ENCODE peak calls at places on chromosomes 2 and 18, in nine cellular contexts. G is aorta; T is stimulated activated CD4-positive, alpha-beta T cell treated with anti-CD3 and anti-CD28 coated beads, Interleukin-15, amount 100 ng/mL, for 24 hours; X is ELR; R is right cardiac atrium; J is posterior cingulate gyrus; E is stimulated activated CD8-positive, alpha-beta memory T cell treated with anti-CD3 and anti-CD28 coated beads, Interleukin-15, amount 100 ng/mL, for 4 hours; L is mesendoderm; M is AML-193. O is an unnamed sample.

GRCh38 chr2:23673830-23674679 is 252.9 kb downstream of the ATAD2B start:
- DNase-seq in G (no peak), E (no peak), M (no peak), J (no peak), T (no peak), L (peak), X (peak), R (no peak), O (no peak)

GRCh38 chr18:6836331-6836730 is 106.8 kb downstream of the ARHGAP28 start:
- DNase-seq in R (no peak), E (no peak), L (no peak), J (no peak), G (no peak), X (no peak), M (no peak), T (no peak), O (no peak)

GRCh38 chr18:48797841-48798255 is 152.9 kb downstream of the SMAD7 start:
- DNase-seq in T (no peak), L (peak), J (no peak), G (peak), R (peak), E (no peak), M (no peak), X (no peak), O (no peak)

GRCh38 chr18:25247725-25248124 is 104.2 kb downstream of the ZNF521 start:
- DNase-seq in J (no peak), X (peak), M (no peak), E (no peak), R (no peak), T (no peak), L (no peak), G (no peak), O (no peak)

GRCh38 chr2:168422584-168422983 is 33.5 kb upstream of the CERS6 start:
- DNase-seq in J (no peak), E (no peak), T (no peak), M (no peak), R (no peak), L (no peak), G (no peak), X (peak), O (no peak)

GRCh38 chr2:127887452-127888219 is 1.9 kb upstream of the AMMECR1L start:
- DNase-seq in J (no peak), M (no peak), G (no peak), E (no peak), T (no peak), L (no peak), X (no peak), R (no peak), O (no peak)

GRCh38 chr2:28193552-28194383 is 198.9 kb upstream of the FOSL2 start:
- DNase-seq in L (peak), J (no peak), G (no peak), R (no peak), X (peak), T (no peak), E (no peak), M (no peak), O (no peak)

GRCh38 chr2:212686285-212686895 is 147.8 kb upstream of the ERBB4 start:
- DNase-seq in R (peak), J (peak), X (peak), L (peak), G (peak), E (peak), T (peak), M (peak), O (peak)

GRCh38 chr18:74949611-74950010 is 259.3 kb downstream of the PTGR3 start:
- DNase-seq in M (no peak), T (no peak), E (no peak), J (no peak), X (peak), G (no peak), R (no peak), L (no peak), O (no peak)

GRCh38 chr2:31517442-31518203 is 63.1 kb downstream of the SRD5A2 start:
- DNase-seq in E (no peak), M (no peak), L (peak), R (no peak), G (no peak), J (no peak), T (no peak), X (no peak), O (no peak)

O was measured in T follicular helper cell.